ENCODE peak calls at places on chromosome 12, in four cellular contexts. One of them, this sample, is unnamed.

GRCh38 chr12:50282581-50283229 is 615 bp downstream of the LIMA1 start:
- DNase-seq in A549: no peak
- DNase-seq in adrenal gland: peak
- DNase-seq in spleen: no peak
- DNase-seq in this sample: peak

GRCh38 chr12:19528750-19529149 is 89.5 kb downstream of the AEBP2 start:
- DNase-seq in A549: no peak
- DNase-seq in adrenal gland: no peak
- DNase-seq in spleen: no peak
- DNase-seq in this sample: no peak

GRCh38 chr12:56931474-56931978 is 2.7 kb downstream of the SDR9C7 start:
- DNase-seq in A549: peak
- DNase-seq in adrenal gland: peak
- DNase-seq in spleen: no peak
- DNase-seq in this sample: no peak

GRCh38 chr12:55068416-55069010 is 48.7 kb downstream of the NEUROD4 start:
- DNase-seq in A549: peak
- DNase-seq in adrenal gland: peak
- DNase-seq in spleen: no peak
- DNase-seq in this sample: peak

GRCh38 chr12:19688489-19688888 is 249.2 kb downstream of the AEBP2 start:
- DNase-seq in A549: no peak
- DNase-seq in adrenal gland: no peak
- DNase-seq in spleen: no peak
- DNase-seq in this sample: no peak

GRCh38 chr12:118052324-118053070 is 8.5 kb downstream of the WSB2 start:
- DNase-seq in A549: peak
- DNase-seq in adrenal gland: peak
- DNase-seq in spleen: peak
- DNase-seq in this sample: peak

GRCh38 chr12:16076553-16076952 is 165.4 kb downstream of the DERA start:
- DNase-seq in A549: peak
- DNase-seq in adrenal gland: no peak
- DNase-seq in spleen: no peak
- DNase-seq in this sample: no peak

GRCh38 chr12:87266305-87266704 is 762.9 kb downstream of the C12orf50 start:
- DNase-seq in A549: peak
- DNase-seq in adrenal gland: no peak
- DNase-seq in spleen: no peak
- DNase-seq in this sample: no peak

GRCh38 chr12:571795-572531 is 91.3 kb downstream of the NINJ2 start:
- DNase-seq in A549: peak
- DNase-seq in adrenal gland: peak
- DNase-seq in spleen: no peak
- DNase-seq in this sample: peak

GRCh38 chr12:93050026-93050747 is 121.1 kb upstream of the EEA1 start:
- DNase-seq in A549: no peak
- DNase-seq in adrenal gland: no peak
- DNase-seq in spleen: no peak
- DNase-seq in this sample: no peak

GRCh38 chr12:115443351-115443938 is 759.5 kb upstream of the TBX3 start:
- DNase-seq in A549: no peak
- DNase-seq in adrenal gland: no peak
- DNase-seq in spleen: no peak
- DNase-seq in this sample: no peak

GRCh38 chr12:56040151-56040550 is 1.6 kb upstream of the RPS26 start:
- DNase-seq in A549: no peak
- DNase-seq in adrenal gland: no peak
- DNase-seq in spleen: peak
- DNase-seq in this sample: no peak

GRCh38 chr12:4813741-4814140 is 93.5 kb downstream of the GALNT8 start:
- DNase-seq in A549: no peak
- DNase-seq in adrenal gland: no peak
- DNase-seq in spleen: no peak
- DNase-seq in this sample: no peak

GRCh38 chr12:57834086-57834876 is 12.2 kb downstream of the CTDSP2 start:
- DNase-seq in A549: no peak
- DNase-seq in adrenal gland: no peak
- DNase-seq in spleen: no peak
- DNase-seq in this sample: no peak

GRCh38 chr12:24491968-24492367 is 456.9 kb downstream of the BCAT1 start:
- DNase-seq in A549: no peak
- DNase-seq in adrenal gland: no peak
- DNase-seq in spleen: no peak
- DNase-seq in this sample: no peak

GRCh38 chr12:132572106-132572505 is 38.3 kb downstream of the LRCOL1 start:
- DNase-seq in A549: no peak
- DNase-seq in adrenal gland: no peak
- DNase-seq in spleen: no peak
- DNase-seq in this sample: no peak

GRCh38 chr12:94603434-94604068 is 46.8 kb downstream of the TMCC3 start:
- DNase-seq in A549: peak
- DNase-seq in adrenal gland: peak
- DNase-seq in spleen: peak
- DNase-seq in this sample: no peak

GRCh38 chr12:6284273-6284672 is 26.2 kb upstream of the PLEKHG6 start:
- DNase-seq in A549: no peak
- DNase-seq in adrenal gland: no peak
- DNase-seq in spleen: no peak
- DNase-seq in this sample: no peak

DNA sequence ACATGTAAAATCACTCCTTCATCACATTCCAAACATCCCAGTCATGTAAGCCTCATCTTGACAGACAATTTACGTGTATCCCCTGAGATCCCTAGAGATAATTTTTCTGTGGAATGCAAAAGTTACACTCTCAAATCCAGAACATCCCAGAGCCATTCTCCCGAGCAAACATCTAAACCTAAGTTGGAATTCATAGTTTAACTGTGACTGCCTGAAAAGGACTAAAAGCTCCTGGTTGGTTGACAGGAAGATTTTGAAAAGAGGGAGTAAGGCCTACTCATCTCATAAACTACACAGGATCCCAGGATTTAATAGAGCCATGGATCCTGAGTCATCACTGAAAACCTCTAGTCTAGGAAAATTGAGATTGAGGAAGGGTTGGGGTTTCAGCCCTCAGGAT is 123.6 kb downstream of the SCN8A start:
- DNase-seq in A549: no peak
- DNase-seq in adrenal gland: no peak
- DNase-seq in spleen: no peak
- DNase-seq in this sample: peak
- TF ChIP-seq POLR2A in A549: no peak
- TF ChIP-seq POLR2A in adrenal gland: no peak
- TF ChIP-seq POLR2A in spleen: no peak
- TF ChIP-seq POLR2A in this sample: no peak

GRCh38 chr12:117033382-117034045 is 65.7 kb downstream of the TESC start:
- DNase-seq in A549: no peak
- DNase-seq in adrenal gland: no peak
- DNase-seq in spleen: peak
- DNase-seq in this sample: no peak
- TF ChIP-seq POLR2A in A549: no peak
- TF ChIP-seq POLR2A in adrenal gland: no peak
- TF ChIP-seq POLR2A in spleen: no peak
- TF ChIP-seq POLR2A in this sample: no peak

GRCh38 chr12:122946690-122947271 is 19.5 kb downstream of the ABCB9 start:
- DNase-seq in A549: peak
- DNase-seq in adrenal gland: peak
- DNase-seq in spleen: peak
- DNase-seq in this sample: peak
- TF ChIP-seq POLR2A in A549: no peak
- TF ChIP-seq POLR2A in adrenal gland: peak
- TF ChIP-seq POLR2A in spleen: no peak
- TF ChIP-seq POLR2A in this sample: no peak

DNA sequence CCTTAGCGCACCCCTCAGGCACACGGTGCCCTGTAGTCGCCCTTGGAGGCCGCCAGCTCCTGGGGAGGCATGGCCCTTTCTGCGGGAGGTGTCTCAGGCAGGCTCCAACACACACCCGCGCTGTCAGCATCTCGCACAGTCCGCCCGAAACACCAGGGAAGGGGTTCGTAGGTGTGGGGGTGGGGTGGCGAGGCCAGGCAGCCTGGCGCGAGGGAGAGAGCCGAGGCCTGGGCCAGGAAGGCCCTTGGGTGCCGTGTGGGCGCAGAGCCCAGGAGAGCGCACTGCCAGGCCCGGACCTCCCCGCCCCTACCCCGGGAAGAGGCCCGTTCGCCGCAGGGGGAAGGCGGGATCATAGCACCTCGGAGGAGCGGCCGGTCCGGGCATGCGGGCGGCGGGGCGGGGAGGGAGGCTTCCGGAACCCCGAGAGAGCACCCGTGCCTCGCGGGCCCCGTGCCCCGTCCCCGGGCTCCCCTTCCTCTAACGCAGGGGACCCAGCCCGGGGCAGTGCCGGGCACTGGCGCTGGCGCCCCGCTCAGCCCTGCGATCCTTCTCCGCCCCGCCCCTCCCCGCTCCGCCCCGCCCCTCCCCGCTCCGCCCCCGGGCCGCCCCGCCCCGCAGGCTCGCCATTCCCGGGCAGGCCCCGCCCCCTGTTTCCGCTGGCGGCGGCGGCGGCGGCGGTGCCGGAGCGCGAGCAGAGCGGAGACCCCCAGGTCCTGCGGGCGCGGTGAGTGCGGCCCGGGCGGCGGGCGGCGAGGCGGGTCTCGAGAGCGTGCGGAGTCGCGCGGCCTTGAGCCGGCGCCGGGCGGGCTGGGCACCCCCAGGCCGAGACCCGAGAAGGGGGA is at the start of gene TSPAN9:
- DNase-seq in A549: peak
- DNase-seq in adrenal gland: peak
- DNase-seq in spleen: peak
- DNase-seq in this sample: peak
- TF ChIP-seq POLR2A in A549: peak
- TF ChIP-seq POLR2A in adrenal gland: peak
- TF ChIP-seq POLR2A in spleen: no peak
- TF ChIP-seq POLR2A in this sample: peak

DNA sequence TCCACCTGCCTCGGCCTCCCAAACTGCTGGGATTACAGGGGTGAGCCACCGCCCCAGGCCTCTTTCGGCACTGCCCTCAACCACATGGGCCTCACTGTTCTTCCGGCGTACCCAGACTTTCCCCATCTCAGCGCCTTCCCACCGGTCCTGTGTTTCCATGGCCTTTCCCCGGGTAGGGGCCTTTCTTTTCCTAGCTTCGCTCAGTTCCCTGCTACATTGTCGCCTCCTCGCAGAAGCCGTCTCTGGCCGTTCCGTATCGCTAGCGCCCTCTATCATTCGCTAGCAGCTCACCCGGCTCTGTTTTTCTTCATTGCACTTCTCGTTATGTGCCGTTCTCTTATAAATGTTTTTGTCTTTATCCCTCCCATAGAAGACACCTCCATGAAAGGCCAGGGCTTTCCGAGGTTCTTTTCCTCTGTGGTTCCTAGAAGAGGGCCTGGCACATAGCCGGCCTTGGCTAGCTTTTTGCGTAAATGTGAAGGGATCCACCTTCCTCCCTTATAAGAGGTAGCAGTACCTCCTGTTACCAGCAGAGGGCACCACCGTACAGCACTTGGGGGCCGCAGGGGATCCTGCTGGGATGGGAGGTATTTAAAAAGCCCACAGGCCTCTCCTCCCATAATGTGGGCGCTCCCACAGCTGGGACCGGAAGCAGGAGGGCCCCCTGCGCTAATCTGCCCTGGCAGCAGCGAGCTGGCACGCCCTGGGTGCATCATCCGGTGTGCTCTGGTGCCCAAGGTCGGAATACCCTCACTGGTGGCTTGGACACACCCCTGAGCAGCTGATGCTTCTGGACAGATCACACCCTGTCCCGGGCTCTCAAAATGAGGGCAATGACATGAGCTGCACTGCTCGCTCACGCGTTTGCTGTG is 18.8 kb downstream of the TAMALIN start:
- DNase-seq in A549: peak
- DNase-seq in adrenal gland: peak
- DNase-seq in spleen: peak
- DNase-seq in this sample: peak
- TF ChIP-seq POLR2A in A549: no peak
- TF ChIP-seq POLR2A in adrenal gland: peak
- TF ChIP-seq POLR2A in spleen: no peak
- TF ChIP-seq POLR2A in this sample: no peak

GRCh38 chr12:76029982-76030377 is 1.6 kb downstream of the PHLDA1 start:
- DNase-seq in A549: peak
- DNase-seq in adrenal gland: peak
- DNase-seq in spleen: no peak
- DNase-seq in this sample: no peak

GRCh38 chr12:76031414-76032042 is at the start of gene PHLDA1:
- DNase-seq in A549: peak
- DNase-seq in adrenal gland: peak
- DNase-seq in spleen: peak
- DNase-seq in this sample: peak

GRCh38 chr12:76028649-76029277 is 2.8 kb downstream of the PHLDA1 start:
- DNase-seq in A549: no peak
- DNase-seq in adrenal gland: no peak
- DNase-seq in spleen: no peak
- DNase-seq in this sample: no peak

GRCh38 chr12:76031081-76031413 is 529 bp downstream of the PHLDA1 start:
- DNase-seq in A549: no peak
- DNase-seq in adrenal gland: no peak
- DNase-seq in spleen: no peak
- DNase-seq in this sample: no peak

DNA sequence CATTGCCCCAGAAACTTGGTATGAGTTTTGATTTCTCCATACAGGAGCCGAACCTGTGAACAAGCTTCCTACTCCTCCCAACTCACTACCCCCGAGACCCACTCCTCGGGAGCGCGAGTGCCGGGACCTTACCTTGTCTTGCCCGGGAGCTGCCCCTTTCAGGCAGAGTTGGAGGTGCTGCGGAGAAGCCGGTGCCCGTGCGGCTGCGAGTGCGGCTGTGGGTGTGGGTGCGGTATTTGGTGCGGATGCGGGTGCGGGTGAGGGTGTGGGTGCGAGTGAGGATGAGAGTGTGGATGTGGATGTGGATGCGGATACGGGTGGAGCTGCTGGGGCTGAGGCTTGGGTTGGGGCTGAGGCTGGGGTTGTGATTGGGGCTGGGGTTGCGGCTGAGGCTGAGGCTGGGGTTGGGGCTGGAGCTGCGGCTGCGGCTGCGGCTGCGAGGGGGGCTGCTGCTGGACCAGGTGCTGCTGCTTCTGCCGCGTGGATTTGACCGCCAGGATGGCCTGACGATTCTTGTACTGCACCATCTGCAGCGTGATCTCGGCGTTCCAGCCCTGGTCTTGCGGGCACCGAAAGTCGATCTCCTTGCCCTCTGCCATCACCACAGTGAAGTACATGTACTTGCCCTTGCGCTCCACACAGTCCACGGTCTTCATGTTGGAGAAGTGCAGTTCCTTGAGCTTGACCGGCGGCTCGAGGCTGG is 1.0 kb downstream of the PHLDA1 start:
- DNase-seq in A549: peak
- DNase-seq in adrenal gland: peak
- DNase-seq in spleen: peak
- DNase-seq in this sample: no peak
- TF ChIP-seq POLR2A in A549: peak
- TF ChIP-seq POLR2A in adrenal gland: no peak
- TF ChIP-seq POLR2A in spleen: no peak
- TF ChIP-seq POLR2A in this sample: no peak

This sample was measured in H54.